ENCODE peak calls at places on chromosomes 6 and 20, in nine cellular contexts. One of them, this sample, is unnamed.

GRCh38 chr6:5550631-5551030 is 289.3 kb downstream of the FARS2 start:
- DNase-seq in heart right ventricle: no peak
- DNase-seq in activated CD8-positive, alpha-beta memory T cell treated with anti-CD3 and anti-CD28 coated beads for 1 hour: no peak
- DNase-seq in HFF-Myc: no peak
- DNase-seq in epithelial cell of esophagus: peak; percentile 21
- DNase-seq in NCI-H748 treated with DMSO at 0.1 percent for 48 hours: no peak
- DNase-seq in MV-4-11: no peak
- DNase-seq in NCI-H345: no peak
- DNase-seq in WERI-Rb-1: no peak
- DNase-seq in this sample: no peak

GRCh38 chr6:31778193-31778592 is 1.1 kb upstream of the VWA7 start:
- DNase-seq in heart right ventricle: no peak
- DNase-seq in activated CD8-positive, alpha-beta memory T cell treated with anti-CD3 and anti-CD28 coated beads for 1 hour: no peak
- DNase-seq in HFF-Myc: no peak
- DNase-seq in epithelial cell of esophagus: no peak
- DNase-seq in NCI-H748 treated with DMSO at 0.1 percent for 48 hours: no peak
- DNase-seq in MV-4-11: no peak
- DNase-seq in NCI-H345: no peak
- DNase-seq in WERI-Rb-1: no peak
- DNase-seq in this sample: no peak

GRCh38 chr6:36851149-36851614 is 11.9 kb upstream of the CPNE5 start:
- DNase-seq in heart right ventricle: peak; percentile 71
- DNase-seq in activated CD8-positive, alpha-beta memory T cell treated with anti-CD3 and anti-CD28 coated beads for 1 hour: no peak
- DNase-seq in HFF-Myc: peak; percentile 57
- DNase-seq in epithelial cell of esophagus: peak; percentile 72
- DNase-seq in NCI-H748 treated with DMSO at 0.1 percent for 48 hours: peak; percentile 48
- DNase-seq in MV-4-11: peak; percentile 65
- DNase-seq in NCI-H345: peak; percentile 62
- DNase-seq in WERI-Rb-1: peak; percentile 72
- DNase-seq in this sample: no peak

GRCh38 chr20:46122071-46122470 is 4.0 kb downstream of the CD40 start:
- DNase-seq in heart right ventricle: no peak
- DNase-seq in activated CD8-positive, alpha-beta memory T cell treated with anti-CD3 and anti-CD28 coated beads for 1 hour: no peak
- DNase-seq in HFF-Myc: no peak
- DNase-seq in epithelial cell of esophagus: peak; percentile 65
- DNase-seq in NCI-H748 treated with DMSO at 0.1 percent for 48 hours: no peak
- DNase-seq in MV-4-11: no peak
- DNase-seq in NCI-H345: no peak
- DNase-seq in WERI-Rb-1: no peak
- DNase-seq in this sample: no peak

GRCh38 chr6:2448826-2449571 is 203.6 kb upstream of the GMDS start:
- DNase-seq in heart right ventricle: peak; percentile 36
- DNase-seq in activated CD8-positive, alpha-beta memory T cell treated with anti-CD3 and anti-CD28 coated beads for 1 hour: no peak
- DNase-seq in HFF-Myc: peak; percentile 87
- DNase-seq in epithelial cell of esophagus: peak; percentile 81
- DNase-seq in NCI-H748 treated with DMSO at 0.1 percent for 48 hours: peak; percentile 94
- DNase-seq in MV-4-11: peak; percentile 67
- DNase-seq in NCI-H345: peak; percentile 47
- DNase-seq in WERI-Rb-1: peak; percentile 56
- DNase-seq in this sample: no peak

GRCh38 chr20:19974621-19975435 is 42.3 kb upstream of the NAA20 start:
- DNase-seq in heart right ventricle: peak; percentile 93
- DNase-seq in activated CD8-positive, alpha-beta memory T cell treated with anti-CD3 and anti-CD28 coated beads for 1 hour: no peak
- DNase-seq in HFF-Myc: peak; percentile 93
- DNase-seq in epithelial cell of esophagus: peak; percentile 96
- DNase-seq in NCI-H748 treated with DMSO at 0.1 percent for 48 hours: no peak
- DNase-seq in MV-4-11: peak; percentile 81
- DNase-seq in NCI-H345: no peak
- DNase-seq in WERI-Rb-1: no peak
- DNase-seq in this sample: no peak

GRCh38 chr20:47578543-47578942 is 76.9 kb downstream of the NCOA3 start:
- DNase-seq in heart right ventricle: peak; percentile 28
- DNase-seq in activated CD8-positive, alpha-beta memory T cell treated with anti-CD3 and anti-CD28 coated beads for 1 hour: no peak
- DNase-seq in HFF-Myc: no peak
- DNase-seq in epithelial cell of esophagus: no peak
- DNase-seq in NCI-H748 treated with DMSO at 0.1 percent for 48 hours: no peak
- DNase-seq in MV-4-11: no peak
- DNase-seq in NCI-H345: no peak
- DNase-seq in WERI-Rb-1: no peak
- DNase-seq in this sample: no peak

GRCh38 chr6:79077680-79078056 is 386 bp downstream of the PHIP start:
- DNase-seq in heart right ventricle: no peak
- DNase-seq in activated CD8-positive, alpha-beta memory T cell treated with anti-CD3 and anti-CD28 coated beads for 1 hour: no peak
- DNase-seq in HFF-Myc: no peak
- DNase-seq in epithelial cell of esophagus: peak; percentile 54
- DNase-seq in NCI-H748 treated with DMSO at 0.1 percent for 48 hours: peak; percentile 63
- DNase-seq in MV-4-11: peak; percentile 55
- DNase-seq in NCI-H345: peak; percentile 64
- DNase-seq in WERI-Rb-1: peak; percentile 52
- DNase-seq in this sample: no peak

GRCh38 chr6:117951783-117952182 is 44.7 kb downstream of the SLC35F1 start:
- DNase-seq in heart right ventricle: no peak
- DNase-seq in activated CD8-positive, alpha-beta memory T cell treated with anti-CD3 and anti-CD28 coated beads for 1 hour: no peak
- DNase-seq in HFF-Myc: no peak
- DNase-seq in epithelial cell of esophagus: no peak
- DNase-seq in NCI-H748 treated with DMSO at 0.1 percent for 48 hours: no peak
- DNase-seq in MV-4-11: no peak
- DNase-seq in NCI-H345: no peak
- DNase-seq in WERI-Rb-1: peak; percentile 35
- DNase-seq in this sample: no peak